ENCODE peak calls at places on chromosomes 12 and 14, in six cellular contexts. G is neural crest cell, T is foreskin fibroblast, S is adrenal gland, N is stomach, M is GM12865. R is an unnamed sample.

GRCh38 chr14:96215845-96216244 is 11.2 kb downstream of the BDKRB2 start:
- DNase-seq in G (no peak), T (no peak), S (no peak), N (no peak), M (no peak), R (no peak)

GRCh38 chr12:91017043-91017442 is 12.3 kb upstream of the EPYC start:
- DNase-seq in G (no peak), T (no peak), S (no peak), N (no peak), M (no peak), R (no peak)

GRCh38 chr14:89684139-89684538 is 267.1 kb upstream of the FOXN3 start:
- DNase-seq in G (no peak), T (no peak), S (no peak), N (no peak), M (no peak), R (no peak)

GRCh38 chr12:49535921-49536525 is 2.8 kb upstream of the KCNH3 start:
- DNase-seq in G (no peak), T (no peak), S (peak; percentile 43), N (peak; percentile 19), M (no peak), R (peak; percentile 18)

GRCh38 chr12:32252199-32253073 is 145.8 kb downstream of the BICD1 start:
- DNase-seq in G (no peak), T (no peak), S (no peak), N (no peak), M (peak; percentile 90), R (peak; percentile 38)

GRCh38 chr14:24677956-24678355 is 44.0 kb upstream of the GZMB start:
- DNase-seq in G (no peak), T (no peak), S (no peak), N (no peak), M (no peak), R (no peak)

GRCh38 chr12:127162902-127163301 is 1104.1 kb upstream of the TMEM132C start:
- DNase-seq in G (no peak), T (peak; percentile 93), S (no peak), N (no peak), M (peak; percentile 75), R (peak; percentile 4)

GRCh38 chr12:95218164-95218851 is 701 bp downstream of the VEZT start:
- DNase-seq in G (no peak), T (peak; percentile 86), S (peak; percentile 95), N (no peak), M (peak; percentile 70), R (no peak)

GRCh38 chr14:68655961-68656360 is 136.9 kb downstream of the ZFP36L1 start:
- DNase-seq in G (no peak), T (no peak), S (peak; percentile 43), N (no peak), M (peak; percentile 14), R (no peak)

GRCh38 chr14:105290598-105291356 is 10.0 kb downstream of the BRF1 start:
- DNase-seq in G (no peak), T (no peak), S (no peak), N (no peak), M (no peak), R (no peak)
- TF ChIP-seq CTCF in G (no peak), T (no peak), S (no peak), N (no peak), M (no peak), R (peak; percentile 34)

DNA sequence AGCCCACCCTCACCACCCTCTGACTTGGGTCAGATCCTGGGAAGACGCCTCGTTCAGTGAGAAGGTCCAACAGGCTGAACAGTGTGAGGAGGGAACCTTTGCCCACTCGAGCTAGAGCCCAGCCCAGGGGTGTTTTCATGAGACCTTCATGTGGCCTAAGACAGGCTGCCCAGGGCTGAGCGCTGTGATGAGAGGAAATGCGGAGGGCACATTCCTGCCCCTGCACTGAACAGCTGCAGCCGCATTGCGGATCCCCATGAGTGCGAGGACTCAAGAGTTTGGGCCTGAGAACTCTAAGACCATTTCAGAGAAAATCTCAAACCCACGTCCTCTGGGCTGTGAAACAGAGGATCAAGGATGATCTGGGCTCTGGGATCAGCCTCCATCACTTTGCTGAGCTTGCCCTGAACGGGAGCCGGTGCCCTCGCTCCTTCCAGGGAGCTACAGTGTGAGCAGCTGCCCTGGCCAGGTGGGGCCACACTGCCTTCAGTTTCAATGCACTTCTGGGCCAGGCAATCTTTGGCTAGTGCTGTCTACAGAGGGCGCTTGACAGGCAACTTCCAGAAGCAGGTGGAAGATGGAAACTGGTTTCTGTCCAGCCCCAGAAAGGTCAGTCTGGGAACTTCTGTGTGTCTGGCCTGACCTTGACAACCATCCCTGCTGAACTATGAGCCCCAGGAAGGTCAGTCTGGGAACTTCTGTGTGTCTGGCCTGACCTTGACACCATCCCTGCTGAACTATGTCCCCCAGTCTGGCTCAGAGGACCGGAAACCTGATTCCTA is 43.5 kb upstream of the P2RX7 start:
- DNase-seq in G (no peak), T (no peak), S (peak; percentile 78), N (peak; percentile 36), M (no peak), R (no peak)
- TF ChIP-seq CTCF in G (no peak), T (no peak), S (no peak), N (no peak), M (no peak), R (no peak)

GRCh38 chr12:59375633-59376032 is 220.2 kb upstream of the SLC16A7 start:
- DNase-seq in G (no peak), T (no peak), S (no peak), N (no peak), M (no peak), R (no peak)

GRCh38 chr12:59383426-59383822 is 212.4 kb upstream of the SLC16A7 start:
- DNase-seq in G (no peak), T (peak; percentile 94), S (no peak), N (no peak), M (no peak), R (no peak)

GRCh38 chr12:59382678-59383425 is 213.0 kb upstream of the SLC16A7 start:
- DNase-seq in G (no peak), T (peak; percentile 56), S (no peak), N (no peak), M (no peak), R (no peak)

DNA sequence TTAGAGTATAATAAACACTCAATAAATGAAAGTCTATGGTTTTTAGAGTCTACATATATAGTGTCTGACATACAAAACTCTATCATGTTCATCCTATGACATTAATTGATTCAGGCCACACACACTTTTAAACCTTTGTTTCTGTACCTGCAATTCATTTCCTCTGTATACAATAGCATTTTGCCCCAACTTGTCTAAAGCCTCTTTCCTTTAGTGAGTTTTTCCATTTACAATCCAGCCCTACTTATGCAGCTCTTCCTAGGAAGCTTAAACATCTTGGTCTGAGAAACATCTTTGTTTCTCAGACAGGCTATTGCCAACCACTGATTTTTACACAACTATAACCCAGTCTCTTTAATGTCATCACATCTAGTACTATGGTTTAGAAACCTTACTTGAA is 214.7 kb upstream of the SLC16A7 start:
- DNase-seq in G (no peak), T (no peak), S (no peak), N (no peak), M (no peak), R (no peak)
- TF ChIP-seq CTCF in G (no peak), T (no peak), S (no peak), N (no peak), M (no peak), R (no peak)

DNA sequence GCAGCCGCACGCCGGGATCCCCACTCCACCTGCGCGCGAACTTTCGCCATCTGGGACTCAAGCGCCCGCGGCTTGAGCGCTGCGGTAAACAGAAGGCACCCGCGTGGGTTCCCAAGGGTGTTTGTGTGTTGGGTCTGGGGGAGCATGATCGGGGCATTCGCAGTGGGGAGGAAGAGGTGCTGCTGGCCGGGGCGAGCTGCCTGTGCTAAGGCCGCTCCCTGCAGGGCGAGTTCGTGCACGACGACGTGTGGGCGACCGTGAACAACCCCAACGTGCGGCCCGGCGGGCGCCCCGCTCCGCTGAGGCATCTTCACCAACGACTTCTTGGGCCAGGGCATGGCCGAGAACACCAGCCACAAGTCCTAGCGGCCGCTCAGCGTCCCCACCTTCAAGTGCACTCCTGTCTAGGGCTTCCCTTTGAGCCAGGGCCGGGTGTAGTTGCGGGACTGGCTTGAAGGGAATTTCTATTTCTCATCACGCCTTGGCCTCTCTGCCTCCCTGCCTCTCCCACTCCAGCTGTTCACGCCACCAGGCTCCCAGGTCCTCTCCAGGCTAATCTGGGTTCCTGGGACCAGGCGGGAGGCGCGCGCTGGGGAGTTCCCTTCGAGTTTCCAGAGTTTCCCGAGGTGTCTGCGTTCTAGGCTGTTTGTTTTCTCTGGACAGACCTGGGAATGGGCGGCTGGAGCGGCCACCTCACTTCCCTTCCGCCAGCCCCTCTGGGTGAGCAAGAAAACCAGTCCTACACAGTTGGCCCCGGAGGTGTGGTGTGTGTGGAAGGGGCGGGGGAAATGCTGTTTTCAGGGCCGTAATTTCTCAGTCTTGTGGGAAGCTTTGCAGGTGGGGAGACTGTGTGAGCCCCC is 417.8 kb upstream of the TMTC1 start:
- DNase-seq in G (no peak), T (peak; percentile 18), S (no peak), N (peak; percentile 26), M (no peak), R (no peak)
- TF ChIP-seq CTCF in G (no peak), T (no peak), S (no peak), N (no peak), M (no peak), R (no peak)

GRCh38 chr14:38255408-38255672 is 553 bp downstream of the CLEC14A start:
- DNase-seq in G (no peak), T (peak; percentile 40), S (no peak), N (no peak), M (no peak), R (no peak)

GRCh38 chr14:38252066-38252710 is 3.7 kb downstream of the CLEC14A start:
- DNase-seq in G (no peak), T (no peak), S (no peak), N (no peak), M (no peak), R (no peak)

GRCh38 chr14:38256358-38256840 is 506 bp upstream of the CLEC14A start:
- DNase-seq in G (peak; percentile 4), T (no peak), S (peak; percentile 73), N (no peak), M (no peak), R (no peak)

GRCh38 chr14:38255673-38256357 is at the start of gene CLEC14A:
- DNase-seq in G (peak; percentile 23), T (peak; percentile 36), S (peak; percentile 73), N (no peak), M (no peak), R (no peak)

GRCh38 chr14:38254565-38255407 is 1.1 kb downstream of the CLEC14A start:
- DNase-seq in G (no peak), T (no peak), S (no peak), N (peak; percentile 41), M (no peak), R (no peak)
- TF ChIP-seq CTCF in G (no peak), T (no peak), S (no peak), N (no peak), M (no peak), R (no peak)

DNA sequence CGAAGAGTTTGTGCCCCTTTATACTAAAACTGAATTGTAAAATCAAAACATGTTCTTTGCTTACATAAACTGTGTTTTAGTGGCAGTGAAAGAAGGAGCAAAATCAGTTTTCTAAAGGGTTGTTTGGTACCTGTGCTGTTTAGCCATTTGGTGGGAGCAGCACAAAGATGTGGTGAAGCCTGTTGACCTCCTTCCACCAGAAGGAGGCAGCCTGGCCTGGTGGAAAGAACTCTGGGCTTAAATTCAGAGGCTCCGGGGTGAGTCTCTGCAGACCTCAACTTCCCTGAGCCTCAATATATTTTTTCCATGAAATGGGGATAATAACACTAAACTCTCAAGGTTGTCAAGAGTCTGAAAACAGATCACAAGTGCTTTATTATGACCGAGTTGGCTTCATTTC is 502.5 kb downstream of the VRK1 start:
- DNase-seq in G (no peak), T (no peak), S (no peak), N (no peak), M (peak; percentile 77), R (no peak)
- TF ChIP-seq CTCF in G (peak; percentile 30), T (no peak), S (no peak), N (no peak), M (peak; percentile 51), R (peak; percentile 29)